ENCODE peak calls at places on chromosomes 7 and 10, in five cellular contexts. R, H, P, J and S are unnamed samples.

GRCh38 chr10:74293686-74294365 is 142.8 kb downstream of the ADK start:
- DNase-seq in P (no peak), J (peak), H (no peak), R (no peak), S (peak)

GRCh38 chr10:113732160-113732881 is 19.2 kb upstream of the PLEKHS1 start:
- DNase-seq in H (no peak), P (no peak), R (no peak), J (no peak), S (no peak)

GRCh38 chr7:126403040-126403439 is 849.7 kb downstream of the GRM8 start:
- DNase-seq in H (no peak), J (no peak), R (no peak), P (no peak), S (no peak)

GRCh38 chr7:2638224-2638991 is 6.6 kb downstream of the TTYH3 start:
- DNase-seq in H (peak), P (peak), J (peak), R (peak), S (no peak)

GRCh38 chr10:100747061-100747825 is 1.9 kb downstream of the PAX2 start:
- DNase-seq in J (no peak), H (no peak), P (no peak), R (no peak), S (no peak)

GRCh38 chr10:101631821-101632475 is 43.8 kb downstream of the DPCD start:
- DNase-seq in J (no peak), P (no peak), H (no peak), R (no peak), S (no peak)

GRCh38 chr7:115227473-115228235 is 305.8 kb downstream of the MDFIC start:
- DNase-seq in R (no peak), H (no peak), J (no peak), P (no peak), S (no peak)

GRCh38 chr10:90328896-90329295 is 528.9 kb downstream of the HTR7 start:
- DNase-seq in R (no peak), J (no peak), H (no peak), P (no peak), S (no peak)

GRCh38 chr10:88392222-88392621 is 190.9 kb downstream of the RNLS start:
- DNase-seq in H (no peak), J (no peak), P (no peak), R (no peak), S (no peak)

GRCh38 chr7:3404490-3404889 is 103.4 kb downstream of the SDK1 start:
- DNase-seq in P (peak), J (peak), H (no peak), R (no peak), S (peak)

DNA sequence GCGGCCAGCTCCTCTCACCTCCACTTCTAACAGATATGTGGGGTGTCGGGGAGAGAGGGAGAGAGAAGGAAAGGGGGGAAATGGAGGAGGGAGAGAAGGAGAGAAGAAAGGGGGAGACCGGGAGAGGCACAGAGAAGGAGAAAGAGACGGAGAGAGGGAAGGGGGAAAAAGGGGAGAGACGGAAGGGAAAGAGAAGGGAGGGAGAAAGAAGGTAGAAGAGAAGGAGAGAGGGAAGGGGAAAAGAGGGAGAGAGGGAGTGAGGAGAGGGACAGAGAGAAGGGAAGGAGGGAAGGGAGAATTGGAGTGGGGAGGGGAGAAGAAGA is 3.0 kb downstream of the VSTM2A start:
- DNase-seq in P (no peak), H (no peak), R (no peak), J (no peak), S (no peak)
- H3K4me3 ChIP-seq in P (peak), H (no peak), R (no peak), J (no peak), S (no peak)

GRCh38 chr7:94350729-94351128 is 44.0 kb upstream of the COL1A2 start:
- DNase-seq in R (no peak), J (no peak), P (no peak), H (no peak), S (peak)

GRCh38 chr7:94355389-94355788 is 39.3 kb upstream of the COL1A2 start:
- DNase-seq in H (no peak), J (no peak), P (no peak), R (no peak), S (peak)

GRCh38 chr7:94351703-94352102 is 43.0 kb upstream of the COL1A2 start:
- DNase-seq in P (no peak), J (no peak), H (no peak), R (no peak), S (no peak)

GRCh38 chr7:94354950-94355349 is 39.7 kb upstream of the COL1A2 start:
- DNase-seq in R (no peak), J (no peak), H (no peak), P (no peak), S (no peak)

GRCh38 chr7:94352854-94353253 is 41.8 kb upstream of the COL1A2 start:
- DNase-seq in J (no peak), R (no peak), P (no peak), H (no peak), S (no peak)
- H3K4me3 ChIP-seq in J (no peak), R (no peak), P (no peak), H (no peak), S (no peak)

GRCh38 chr7:100603697-100604077 is 1.5 kb downstream of the PCOLCE start:
- DNase-seq in P (peak), R (no peak), H (no peak), J (no peak), S (no peak)

GRCh38 chr7:100606313-100606712 is 4.2 kb downstream of the PCOLCE start:
- DNase-seq in P (no peak), J (no peak), R (no peak), H (no peak), S (no peak)

GRCh38 chr7:100604976-100605911 is 3.1 kb downstream of the PCOLCE start:
- DNase-seq in P (no peak), R (peak), J (no peak), H (no peak), S (peak)

GRCh38 chr7:100602889-100603696 is 930 bp downstream of the PCOLCE start:
- DNase-seq in P (peak), R (peak), J (peak), H (no peak), S (peak)

DNA sequence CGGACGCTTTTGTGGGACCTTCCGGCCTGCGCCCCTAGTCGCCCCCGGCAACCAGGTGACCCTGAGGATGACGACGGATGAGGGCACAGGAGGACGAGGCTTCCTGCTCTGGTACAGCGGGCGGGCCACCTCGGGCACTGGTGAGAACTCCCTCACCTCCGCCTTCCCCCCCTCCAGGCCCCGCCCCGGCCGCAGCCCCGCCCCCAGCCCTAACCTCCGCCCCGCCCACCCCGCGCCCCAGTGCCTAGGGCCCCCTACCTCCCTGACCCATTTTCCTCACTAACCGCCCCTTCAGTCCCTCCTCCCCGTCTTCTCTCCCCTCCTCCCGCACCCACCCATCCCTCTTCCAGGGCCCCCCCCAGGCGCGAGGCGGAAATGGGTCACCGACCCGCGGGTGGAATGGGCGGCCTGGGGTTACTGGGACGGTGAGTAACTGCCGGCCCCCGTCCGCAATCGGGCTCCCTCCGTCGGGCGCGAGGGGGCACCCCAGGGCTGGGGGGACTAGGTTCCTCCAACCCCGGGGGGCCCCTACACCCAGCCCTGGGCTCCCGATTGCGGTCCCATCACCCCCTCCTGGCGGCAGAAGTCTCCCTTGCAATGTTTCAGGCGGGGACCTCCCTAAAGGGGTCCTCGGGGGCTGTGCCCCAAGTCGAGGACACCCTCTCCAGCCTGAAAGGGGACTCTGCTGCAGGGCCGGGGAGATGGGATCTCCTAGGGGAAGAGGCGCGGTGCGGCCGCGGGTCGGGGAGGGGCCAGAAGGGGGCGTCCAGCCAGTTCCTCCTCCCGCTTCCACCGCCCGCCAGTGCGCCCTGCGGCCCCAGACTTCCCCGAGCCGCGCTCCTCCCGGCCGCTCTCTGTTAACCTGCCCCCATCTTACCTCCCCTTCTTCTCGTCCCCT is 2.2 kb downstream of the PCOLCE start:
- DNase-seq in P (peak), R (peak), H (no peak), J (peak), S (peak)
- H3K4me3 ChIP-seq in P (peak), R (peak), H (no peak), J (peak), S (peak)

GRCh38 chr10:509361-510102 is 179.9 kb downstream of the DIP2C start:
- DNase-seq in P (no peak), H (no peak), R (no peak), J (no peak), S (no peak)

GRCh38 chr10:513393-513792 is 176.1 kb downstream of the DIP2C start:
- DNase-seq in J (no peak), H (no peak), P (no peak), R (no peak), S (no peak)

GRCh38 chr10:510415-510881 is 179.0 kb downstream of the DIP2C start:
- DNase-seq in H (no peak), R (no peak), P (no peak), J (no peak), S (no peak)

GRCh38 chr10:511101-511848 is 178.2 kb downstream of the DIP2C start:
- DNase-seq in H (peak), R (peak), J (peak), P (peak), S (peak)

GRCh38 chr10:511849-512191 is 177.6 kb downstream of the DIP2C start:
- DNase-seq in P (no peak), J (no peak), H (no peak), R (no peak), S (no peak)
- H3K4me3 ChIP-seq in P (no peak), J (no peak), H (no peak), R (no peak), S (no peak)

GRCh38 chr7:38276096-38276857 is 2.8 kb upstream of the TARP start:
- DNase-seq in R (no peak), P (no peak), J (no peak), H (no peak), S (no peak)

GRCh38 chr7:38280000-38280399 is 6.6 kb upstream of the TARP start:
- DNase-seq in H (no peak), J (no peak), P (no peak), R (no peak), S (no peak)

GRCh38 chr7:38274927-38275326 is 1.5 kb upstream of the TARP start:
- DNase-seq in R (no peak), J (no peak), P (no peak), H (no peak), S (no peak)

GRCh38 chr7:38273286-38273995 is at the start of gene TARP:
- DNase-seq in H (no peak), J (no peak), P (no peak), R (no peak), S (no peak)

DNA sequence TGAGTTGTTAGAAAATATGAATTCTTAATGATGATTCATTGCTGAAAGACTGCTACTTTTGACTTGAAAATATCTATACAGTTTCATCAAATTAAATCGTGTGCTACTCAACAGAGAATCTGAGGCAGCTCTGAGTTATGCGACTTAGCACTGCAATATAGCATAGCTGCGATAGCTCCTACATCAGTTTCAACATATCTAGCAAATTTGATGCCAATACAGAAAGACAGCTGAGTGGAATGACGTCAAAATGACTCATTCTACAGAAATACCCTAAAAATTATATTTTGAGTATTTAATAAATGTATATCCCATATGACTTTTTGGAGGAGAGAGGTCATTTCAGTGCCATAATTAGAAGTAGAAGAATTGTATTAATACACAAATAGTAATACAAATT is 1.1 kb upstream of the TARP start:
- DNase-seq in P (no peak), H (no peak), J (no peak), R (no peak), S (no peak)
- H3K4me3 ChIP-seq in P (no peak), H (no peak), J (no peak), R (no peak), S (no peak)

GRCh38 chr7:82406937-82407336 is 36.6 kb downstream of the CACNA2D1 start:
- DNase-seq in H (no peak), J (no peak), R (no peak), P (no peak), S (no peak)

GRCh38 chr7:82404647-82405046 is 38.9 kb downstream of the CACNA2D1 start:
- DNase-seq in J (no peak), H (no peak), R (no peak), P (no peak), S (no peak)

GRCh38 chr7:82404094-82404493 is 39.5 kb downstream of the CACNA2D1 start:
- DNase-seq in P (no peak), J (no peak), R (no peak), H (no peak), S (no peak)

GRCh38 chr7:82410461-82410860 is 33.1 kb downstream of the CACNA2D1 start:
- DNase-seq in J (no peak), R (peak), P (no peak), H (no peak), S (no peak)

DNA sequence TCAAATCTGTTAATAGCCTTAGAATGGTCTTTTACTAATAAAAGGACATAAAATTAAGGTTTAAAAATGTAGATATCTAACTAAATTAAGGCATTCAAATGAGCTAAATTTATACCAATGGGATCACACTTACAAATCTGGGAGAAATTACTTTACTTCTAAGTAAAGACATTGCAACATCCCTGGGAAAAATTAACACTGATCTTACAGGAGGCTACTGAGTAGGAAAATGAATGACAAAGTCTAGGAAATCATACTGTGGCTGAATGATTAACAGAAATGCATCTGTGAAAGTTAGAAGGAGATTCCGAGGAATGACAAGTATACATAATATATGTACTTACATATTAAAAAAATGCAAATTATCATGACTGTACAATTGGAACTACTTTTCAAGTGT is 38.3 kb downstream of the CACNA2D1 start:
- DNase-seq in H (no peak), J (no peak), R (no peak), P (no peak), S (no peak)
- H3K4me3 ChIP-seq in H (no peak), J (no peak), R (no peak), P (no peak), S (no peak)

GRCh38 chr7:29214056-29214455 is 19.5 kb downstream of the CHN2 start:
- DNase-seq in P (no peak), H (no peak), R (no peak), J (no peak), S (no peak)

GRCh38 chr7:29209745-29210144 is 15.2 kb downstream of the CHN2 start:
- DNase-seq in H (no peak), R (no peak), J (no peak), P (no peak), S (no peak)

GRCh38 chr7:29217112-29217511 is 22.5 kb downstream of the CHN2 start:
- DNase-seq in P (no peak), R (no peak), J (no peak), H (no peak), S (peak)

GRCh38 chr7:29214816-29215215 is 20.2 kb downstream of the CHN2 start:
- DNase-seq in H (no peak), J (no peak), R (no peak), P (no peak), S (no peak)
- H3K4me3 ChIP-seq in H (no peak), J (no peak), R (no peak), P (no peak), S (no peak)